ENCODE peak calls at places on chromosomes 6 and 20, in eight cellular contexts. A, N, C, F, I, X, Q and S are unnamed samples.

GRCh38 chr20:20603339-20603990 is 109.0 kb downstream of the RALGAPA2 start:
- DNase-seq in A (peak; percentile 20), N (no peak), C (no peak), F (no peak), I (no peak), X (no peak), Q (no peak), S (no peak)

GRCh38 chr6:105301756-105302616 is 100.9 kb downstream of the PREP start:
- DNase-seq in A (no peak), N (no peak), C (peak; percentile 60), F (no peak), I (no peak), X (no peak), Q (no peak), S (no peak)

GRCh38 chr20:55581519-55581918 is 423.8 kb downstream of the CBLN4 start:
- DNase-seq in A (no peak), N (no peak), C (no peak), F (no peak), I (no peak), X (no peak), Q (no peak), S (no peak)

GRCh38 chr6:62357826-62358225 is 71.8 kb upstream of the KHDRBS2 start:
- DNase-seq in A (no peak), N (no peak), C (no peak), F (no peak), I (no peak), X (no peak), Q (no peak), S (no peak)

GRCh38 chr6:145277358-145278097 is 457.8 kb downstream of the EPM2A start:
- DNase-seq in A (no peak), N (no peak), C (no peak), F (no peak), I (no peak), X (no peak), Q (no peak), S (no peak)

GRCh38 chr20:6075428-6076219 is 21.8 kb upstream of the LRRN4 start:
- DNase-seq in A (no peak), N (no peak), C (no peak), F (no peak), I (no peak), X (no peak), Q (peak; percentile 39), S (no peak)

GRCh38 chr6:72553531-72554202 is 68.2 kb upstream of the KCNQ5 start:
- DNase-seq in A (no peak), N (peak; percentile 47), C (peak; percentile 85), F (no peak), I (no peak), X (no peak), Q (no peak), S (no peak)

GRCh38 chr6:123448306-123448884 is 188.4 kb downstream of the TRDN start:
- DNase-seq in A (no peak), N (no peak), C (no peak), F (no peak), I (no peak), X (no peak), Q (no peak), S (peak; percentile 6)

GRCh38 chr6:1636272-1636825 is 26.6 kb downstream of the FOXC1 start:
- DNase-seq in A (no peak), N (no peak), C (no peak), F (no peak), I (no peak), X (no peak), Q (no peak), S (no peak)

GRCh38 chr20:53773792-53774371 is 180.2 kb upstream of the ZNF217 start:
- DNase-seq in A (no peak), N (no peak), C (peak; percentile 100), F (no peak), I (no peak), X (peak; percentile 60), Q (peak; percentile 45), S (peak; percentile 37)

GRCh38 chr6:170371091-170371490 is 64.5 kb downstream of the FAM120B start:
- DNase-seq in A (no peak), N (no peak), C (no peak), F (no peak), I (no peak), X (no peak), Q (no peak), S (no peak)

GRCh38 chr20:54156522-54156921 is 17.3 kb downstream of the CYP24A1 start:
- DNase-seq in A (no peak), N (no peak), C (no peak), F (no peak), I (no peak), X (no peak), Q (no peak), S (peak; percentile 25)

GRCh38 chr6:71181565-71181964 is 107.0 kb upstream of the OGFRL1 start:
- DNase-seq in A (no peak), N (peak; percentile 92), C (peak; percentile 82), F (no peak), I (no peak), X (peak; percentile 13), Q (peak; percentile 66), S (peak; percentile 77)

GRCh38 chr20:4439461-4439860 is 282.2 kb upstream of the PRND start:
- DNase-seq in A (no peak), N (no peak), C (no peak), F (no peak), I (no peak), X (no peak), Q (no peak), S (no peak)

GRCh38 chr20:54433653-54434052 is 41.7 kb upstream of the DOK5 start:
- DNase-seq in A (no peak), N (no peak), C (no peak), F (no peak), I (no peak), X (no peak), Q (no peak), S (no peak)

GRCh38 chr20:51579137-51579536 is 36.6 kb upstream of the NFATC2 start:
- DNase-seq in A (no peak), N (no peak), C (peak; percentile 28), F (no peak), I (no peak), X (no peak), Q (peak; percentile 60), S (no peak)

GRCh38 chr6:142665393-142665792 is 279.6 kb downstream of the HIVEP2 start:
- DNase-seq in A (no peak), N (no peak), C (no peak), F (no peak), I (no peak), X (no peak), Q (no peak), S (no peak)
- H3K4me2 ChIP-seq in A (no peak overlapping the region), N (no peak overlapping the region), C (no peak overlapping the region), F (no peak overlapping the region), I (no peak overlapping the region), X (no peak overlapping the region), Q (no peak overlapping the region), S (no peak overlapping the region)

GRCh38 chr20:32021091-32021490 is 10.9 kb downstream of the CCM2L start:
- DNase-seq in A (no peak), N (no peak), C (no peak), F (no peak), I (no peak), X (no peak), Q (no peak), S (no peak)
- H3K9me2 ChIP-seq in A (no peaks in the 10 kb centered on the region), N (no peaks in the 10 kb centered on the region), C (no peaks in the 10 kb centered on the region), F (no peaks in the 10 kb centered on the region), I (no peaks in the 10 kb centered on the region), X (no peaks in the 10 kb centered on the region), Q (no peaks in the 10 kb centered on the region), S (no peaks in the 10 kb centered on the region)

GRCh38 chr20:19493794-19494495 is 264.1 kb upstream of the RIN2 start:
- DNase-seq in A (no peak), N (no peak), C (no peak), F (no peak), I (no peak), X (no peak), Q (no peak), S (no peak)
- TF ChIP-seq CTCF in A (no peak), N (no peak), C (no peak), F (no peak), I (no peak), X (no peak), Q (no peak), S (no peak)

DNA sequence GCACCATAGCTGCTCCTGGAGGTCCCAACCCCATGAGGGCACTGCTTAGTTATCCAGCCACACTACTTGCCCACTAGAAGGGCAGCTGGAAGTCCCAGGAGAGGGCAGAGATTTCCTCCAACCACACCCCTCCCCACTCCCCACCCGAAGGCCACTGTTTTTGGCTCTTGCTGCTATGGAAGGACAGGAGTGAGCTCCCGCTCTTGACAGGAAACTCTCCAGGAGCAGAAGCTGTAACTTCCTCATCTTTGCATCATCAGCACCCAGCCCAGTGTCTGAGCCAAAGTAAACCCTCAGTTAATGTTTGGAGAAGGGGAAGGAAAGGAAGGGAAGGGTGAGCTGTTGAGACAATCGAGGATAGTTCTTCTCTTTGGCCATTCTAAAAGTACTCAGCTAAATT is 120.7 kb downstream of the MTFR2 start:
- DNase-seq in A (no peak), N (no peak), C (no peak), F (no peak), I (no peak), X (no peak), Q (no peak), S (no peak)
- H3K4me2 ChIP-seq in A (no peak overlapping the region), N (no peak overlapping the region), C (no peak overlapping the region), F (no peak overlapping the region), I (no peak overlapping the region), X (no peak overlapping the region), Q (no peak overlapping the region), S (no peak overlapping the region)

DNA sequence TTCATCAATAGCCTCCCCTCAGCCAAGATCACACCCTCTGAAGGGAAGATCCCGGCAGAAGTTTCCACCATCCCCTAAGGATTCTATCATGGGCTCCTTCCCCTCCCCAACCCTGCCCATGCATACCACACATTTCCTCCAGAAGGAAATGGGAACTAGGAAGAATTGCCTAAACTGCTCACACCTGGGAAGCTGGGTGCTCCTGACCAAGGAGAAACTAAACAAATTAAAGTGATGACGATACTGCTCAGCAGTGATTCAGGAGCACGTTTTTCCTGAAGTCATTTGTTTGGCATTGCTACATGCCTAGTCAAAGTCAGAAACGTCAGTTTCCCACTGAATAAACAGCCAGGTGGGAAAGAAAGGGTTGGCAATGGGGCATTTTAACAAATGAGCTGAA is 136.1 kb upstream of the CDYL start:
- DNase-seq in A (no peak), N (no peak), C (peak; percentile 70), F (no peak), I (no peak), X (no peak), Q (no peak), S (peak; percentile 41)
- H3K9me2 ChIP-seq in A (no peaks in the 10 kb centered on the region), N (no peaks in the 10 kb centered on the region), C (no peaks in the 10 kb centered on the region), F (no peaks in the 10 kb centered on the region), I (no peaks in the 10 kb centered on the region), X (no peaks in the 10 kb centered on the region), Q (no peaks in the 10 kb centered on the region), S (no peaks in the 10 kb centered on the region)

DNA sequence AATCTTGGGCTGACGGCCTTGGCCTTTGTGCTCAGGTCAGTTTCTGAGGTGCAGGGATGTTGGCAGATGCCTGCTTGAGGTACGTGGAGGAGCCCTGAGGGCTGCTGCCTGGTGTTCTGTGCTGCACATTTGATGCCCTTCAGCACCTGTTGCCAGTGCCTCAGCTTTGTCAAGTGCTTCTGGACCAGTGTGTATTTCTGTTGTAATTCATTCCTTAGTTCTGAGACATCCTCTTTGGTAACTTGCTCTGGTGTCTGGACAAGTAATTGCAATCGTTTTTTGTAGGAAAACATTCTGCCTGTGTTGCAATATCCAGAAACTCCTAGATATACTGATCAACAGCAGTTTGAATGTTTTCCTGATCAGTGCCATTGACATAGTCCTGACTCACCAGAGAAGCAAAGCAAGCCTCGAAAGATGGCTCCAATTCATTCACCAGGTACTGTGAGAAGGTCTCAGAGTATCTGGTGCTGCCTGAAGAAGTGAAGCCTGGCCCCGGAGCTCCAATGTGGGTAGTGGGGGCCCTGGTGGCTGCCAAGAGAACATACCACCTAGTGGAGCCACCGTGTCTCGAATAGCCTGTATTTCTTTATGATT is 26.7 kb downstream of the ZNF337 start:
- DNase-seq in A (peak; percentile 6), N (peak; percentile 65), C (peak; percentile 49), F (peak; percentile 30), I (no peak), X (no peak), Q (peak; percentile 16), S (peak; percentile 90)
- TF ChIP-seq CTCF in A (peak; percentile 20), N (peak; percentile 52), C (peak; percentile 42), F (peak; percentile 26), I (no peak), X (peak; percentile 30), Q (peak; percentile 5), S (peak; percentile 28)